ENCODE peak calls at places on chromosomes 5 and 9, in seven cellular contexts. R, Q, V, B, T, L and F are unnamed samples.
A peak's percentile ranks its signal among the peaks of the same experiment; 100 is the strongest.

GRCh38 chr9:4327504-4328191 is 27.8 kb upstream of the GLIS3 start:
- DNase-seq in R (no peak), Q (no peak), V (peak; percentile 46), B (no peak), T (no peak), L (peak; percentile 10), F (no peak)

GRCh38 chr9:121812159-121812735 is 160.8 kb downstream of the DAB2IP start:
- DNase-seq in R (no peak), Q (no peak), V (no peak), B (no peak), T (no peak), L (no peak), F (no peak)

GRCh38 chr5:138905541-138905940 is 30.4 kb upstream of the LRRTM2 start:
- DNase-seq in R (no peak), Q (no peak), V (no peak), B (no peak), T (no peak), L (no peak), F (no peak)

GRCh38 chr5:89047591-89047990 is 164.6 kb upstream of the MEF2C start:
- DNase-seq in R (no peak), Q (no peak), V (no peak), B (no peak), T (no peak), L (peak; percentile 37), F (no peak)

GRCh38 chr9:112169368-112169767 is 5.7 kb downstream of the SUSD1 start:
- DNase-seq in R (no peak), Q (no peak), V (no peak), B (no peak), T (no peak), L (peak; percentile 38), F (no peak)

GRCh38 chr9:112535364-112535763 is 48.7 kb downstream of the KIAA1958 start:
- DNase-seq in R (no peak), Q (no peak), V (peak; percentile 60), B (no peak), T (no peak), L (no peak), F (no peak)

GRCh38 chr5:30413540-30413939 is 779.9 kb upstream of the CDH6 start:
- DNase-seq in R (no peak), Q (no peak), V (no peak), B (no peak), T (no peak), L (peak; percentile 22), F (no peak)

GRCh38 chr9:81724242-81724889 is 35.0 kb upstream of the TLE1 start:
- DNase-seq in R (no peak), Q (no peak), V (peak; percentile 11), B (no peak), T (no peak), L (peak; percentile 38), F (no peak)

GRCh38 chr5:82334856-82335255 is 56.7 kb upstream of the RPS23 start:
- DNase-seq in R (no peak), Q (no peak), V (peak; percentile 93), B (no peak), T (no peak), L (no peak), F (no peak)

GRCh38 chr5:72013741-72014703 is 93.3 kb upstream of the MAP1B start:
- DNase-seq in R (peak; percentile 22), Q (no peak), V (peak; percentile 65), B (no peak), T (no peak), L (no peak), F (no peak)

GRCh38 chr5:151234476-151235238 is 10.8 kb upstream of the CCDC69 start:
- DNase-seq in R (peak; percentile 62), Q (peak; percentile 76), V (peak; percentile 96), B (no peak), T (no peak), L (no peak), F (no peak)

GRCh38 chr5:82164957-82165698 is 113.0 kb downstream of the RPS23 start:
- DNase-seq in R (no peak), Q (peak; percentile 15), V (peak; percentile 75), B (no peak), T (no peak), L (peak; percentile 55), F (peak; percentile 42)

GRCh38 chr5:170986598-170986997 is 124.8 kb downstream of the RANBP17 start:
- DNase-seq in R (no peak), Q (no peak), V (peak; percentile 56), B (no peak), T (no peak), L (peak; percentile 29), F (no peak)

GRCh38 chr5:115349001-115349817 is 52.8 kb upstream of the CCDC112 start:
- DNase-seq in R (peak; percentile 45), Q (no peak), V (peak; percentile 88), B (no peak), T (no peak), L (peak; percentile 81), F (no peak)

GRCh38 chr5:43305948-43306563 is 7.2 kb downstream of the HMGCS1 start:
- DNase-seq in R (no peak), Q (no peak), V (peak; percentile 79), B (no peak), T (no peak), L (peak; percentile 88), F (no peak)

GRCh38 chr5:180688326-180689070 is 39.1 kb upstream of the FLT4 start:
- DNase-seq in R (no peak), Q (no peak), V (no peak), B (no peak), T (no peak), L (no peak), F (no peak)

GRCh38 chr5:59204114-59204897 is 621.4 kb downstream of the RAB3C start:
- DNase-seq in R (no peak), Q (no peak), V (no peak), B (no peak), T (no peak), L (no peak), F (no peak)

GRCh38 chr9:137241490-137242328 is 622 bp downstream of the TUBB4B start:
- DNase-seq in R (peak; percentile 76), Q (peak; percentile 72), V (peak; percentile 47), B (no peak), T (no peak), L (peak; percentile 58), F (peak; percentile 62)

GRCh38 chr5:39394946-39395345 is 29.8 kb downstream of the DAB2 start:
- DNase-seq in R (no peak), Q (no peak), V (peak; percentile 85), B (no peak), T (no peak), L (peak; percentile 74), F (no peak)

GRCh38 chr9:96137666-96138429 is 164.1 kb downstream of the HSD17B3 start:
- DNase-seq in R (no peak), Q (no peak), V (peak; percentile 14), B (no peak), T (no peak), L (no peak), F (no peak)

GRCh38 chr5:74201334-74202081 is 439.0 kb downstream of the ENC1 start:
- DNase-seq in R (no peak), Q (peak; percentile 44), V (peak; percentile 27), B (no peak), T (no peak), L (peak; percentile 65), F (no peak)

GRCh38 chr5:154501566-154501965 is 23.5 kb upstream of the HAND1 start:
- DNase-seq in R (no peak), Q (no peak), V (no peak), B (no peak), T (no peak), L (no peak), F (no peak)

GRCh38 chr5:74542477-74542876 is 98.1 kb downstream of the ENC1 start:
- DNase-seq in R (no peak), Q (no peak), V (peak; percentile 37), B (no peak), T (no peak), L (peak; percentile 75), F (no peak)

GRCh38 chr9:120891255-120891954 is 14.4 kb upstream of the PHF19 start:
- DNase-seq in R (no peak), Q (no peak), V (no peak), B (no peak), T (no peak), L (no peak), F (no peak)

GRCh38 chr5:137497396-137498290 is 1.5 kb downstream of the SPOCK1 start:
- DNase-seq in R (peak; percentile 22), Q (no peak), V (no peak), B (no peak), T (no peak), L (peak; percentile 10), F (peak; percentile 53)

GRCh38 chr5:87499478-87500410 is 87.0 kb upstream of the CCNH start:
- DNase-seq in R (no peak), Q (no peak), V (no peak), B (no peak), T (no peak), L (peak; percentile 71), F (no peak)

GRCh38 chr5:126098330-126099017 is 324.7 kb upstream of the GRAMD2B start:
- DNase-seq in R (no peak), Q (no peak), V (peak; percentile 12), B (no peak), T (no peak), L (no peak), F (no peak)
- H3K27ac ChIP-seq in R (no peak overlapping the region), Q (no peak overlapping the region), V (no peak overlapping the region), B (no peak overlapping the region), T (no peak overlapping the region), L (no peak overlapping the region), F (no peak overlapping the region)

GRCh38 chr5:174735498-174736350 is 11.3 kb downstream of the MSX2 start:
- DNase-seq in R (no peak), Q (no peak), V (peak; percentile 28), B (no peak), T (no peak), L (peak; percentile 62), F (no peak)

GRCh38 chr5:174736777-174737176 is 12.4 kb downstream of the MSX2 start:
- DNase-seq in R (no peak), Q (no peak), V (no peak), B (no peak), T (no peak), L (no peak), F (no peak)

GRCh38 chr5:174734571-174735497 is 10.5 kb downstream of the MSX2 start:
- DNase-seq in R (no peak), Q (no peak), V (no peak), B (no peak), T (no peak), L (no peak), F (no peak)

GRCh38 chr5:174737335-174737734 is 13.0 kb downstream of the MSX2 start:
- DNase-seq in R (no peak), Q (no peak), V (no peak), B (no peak), T (no peak), L (no peak), F (no peak)

GRCh38 chr5:174736351-174736721 is 12.0 kb downstream of the MSX2 start:
- DNase-seq in R (no peak), Q (no peak), V (peak; percentile 26), B (no peak), T (no peak), L (no peak), F (no peak)
- TF ChIP-seq CTCF in R (no peak), Q (no peak), V (no peak), B (no peak), T (no peak), L (no peak), F (no peak)

GRCh38 chr5:177494356-177495195 is 2.8 kb downstream of the PDLIM7 start:
- DNase-seq in R (peak; percentile 60), Q (peak; percentile 60), V (peak; percentile 90), B (no peak), T (peak; percentile 74), L (peak; percentile 90), F (no peak)
- H3K4me3 ChIP-seq in R (no peak overlapping the region), Q (peak overlapping the region; percentile 96), V (no peak overlapping the region), B (peak overlapping the region; percentile 69), T (peak overlapping the region; percentile 31), L (peak overlapping the region; percentile 76), F (no peak overlapping the region)

GRCh38 chr9:124285903-124286291 is 28.1 kb downstream of the NEK6 start:
- DNase-seq in R (peak; percentile 64), Q (peak; percentile 60), V (peak; percentile 98), B (no peak), T (peak; percentile 55), L (no peak), F (no peak)
- H3K27ac ChIP-seq in R (peak overlapping the region; percentile 17), Q (peak overlapping the region; percentile 76), V (no peak overlapping the region), B (peak overlapping the region; percentile 82), T (peak overlapping the region; percentile 93), L (no peak overlapping the region), F (peak overlapping the region; percentile 92)